ENCODE peak calls at places on chromosomes 12 and 14, in nine cellular contexts. U is fibroblast of lung; R is activated T-cell treated with anti-CD3 and anti-CD28 coated beads, Interleukin-2, amount 50 U/mL, for 48 hours; G is body of pancreas; H is fibroblast of pulmonary artery; O is GM13977; Y is glutamatergic neuron; F is Right ventricle myocardium superior; Q is heart right ventricle. C is an unnamed sample.

GRCh38 chr12:51335931-51336330 is 10.5 kb downstream of the CELA1 start:
- DNase-seq in U (no peak), R (no peak), G (no peak), H (peak; percentile 27), O (no peak), Y (no peak), F (no peak), Q (no peak), C (no peak)

GRCh38 chr12:127501916-127502315 is 765.1 kb upstream of the TMEM132C start:
- DNase-seq in U (no peak), R (no peak), G (no peak), H (no peak), O (no peak), Y (no peak), F (no peak), Q (no peak), C (no peak)

GRCh38 chr14:100425454-100425814 is 102.3 kb downstream of the SLC25A47 start:
- DNase-seq in U (no peak), R (no peak), G (no peak), H (no peak), O (no peak), Y (no peak), F (no peak), Q (no peak), C (no peak)

GRCh38 chr12:110039085-110039807 is 9.1 kb downstream of the C12orf76 start:
- DNase-seq in U (peak; percentile 81), R (peak; percentile 46), G (peak; percentile 46), H (peak; percentile 95), O (no peak), Y (no peak), F (no peak), Q (no peak), C (no peak)

GRCh38 chr12:57166971-57167371 is 19.6 kb upstream of the LRP1-AS start:
- DNase-seq in U (peak; percentile 59), R (peak; percentile 71), G (no peak), H (peak; percentile 62), O (no peak), Y (no peak), F (no peak), Q (no peak), C (no peak)

GRCh38 chr12:43921666-43922337 is 85.9 kb downstream of the TMEM117 start:
- DNase-seq in U (no peak), R (no peak), G (no peak), H (no peak), O (no peak), Y (no peak), F (no peak), Q (no peak), C (no peak)

GRCh38 chr14:51652168-51653095 is 722 bp downstream of the FRMD6 start:
- DNase-seq in U (no peak), R (no peak), G (peak; percentile 50), H (no peak), O (peak; percentile 54), Y (peak; percentile 70), F (peak; percentile 72), Q (peak; percentile 25), C (no peak)

GRCh38 chr14:59161571-59162175 is 26.8 kb upstream of the DAAM1 start:
- DNase-seq in U (peak; percentile 91), R (peak; percentile 26), G (no peak), H (peak; percentile 95), O (peak; percentile 17), Y (peak; percentile 25), F (no peak), Q (no peak), C (no peak)

GRCh38 chr12:92136883-92137582 is 8.6 kb downstream of the BTG1 start:
- DNase-seq in U (peak; percentile 97), R (no peak), G (no peak), H (peak; percentile 91), O (peak; percentile 41), Y (no peak), F (no peak), Q (no peak), C (no peak)

GRCh38 chr14:73713206-73713803 is 879 bp downstream of the PNMA1 start:
- DNase-seq in U (no peak), R (no peak), G (no peak), H (no peak), O (peak; percentile 29), Y (peak; percentile 63), F (no peak), Q (no peak), C (no peak)

C was measured in NCI-H1930.